ENCODE peak calls at places on chromosome 7, in five cellular contexts. E is activated CD4-positive, alpha-beta T cell treated with anti-CD3 and anti-CD28 coated beads for 48 hours; Q is endothelial cell; J is heart left ventricle; C is Calu3. X is an unnamed sample.

GRCh38 chr7:15096853-15097252 is 194.3 kb upstream of the DGKB start:
- DNase-seq in E (no peak), Q (no peak), J (no peak), C (no peak), X (no peak)

GRCh38 chr7:54541941-54542618 is at the start of gene VSTM2A:
- DNase-seq in E (no peak), Q (peak; percentile 77), J (no peak), C (no peak), X (peak; percentile 66)

GRCh38 chr7:28738384-28738783 is 219.7 kb downstream of the TRIL start:
- DNase-seq in E (no peak), Q (no peak), J (no peak), C (no peak), X (no peak)

GRCh38 chr7:101594790-101595189 is 34.3 kb downstream of the MYL10 start:
- DNase-seq in E (no peak), Q (no peak), J (no peak), C (no peak), X (no peak)

GRCh38 chr7:66626236-66626957 is 2.3 kb upstream of the KCTD7 start:
- DNase-seq in E (no peak), Q (no peak), J (no peak), C (no peak), X (no peak)

GRCh38 chr7:23093546-23093945 is 12.0 kb upstream of the KLHL7 start:
- DNase-seq in E (no peak), Q (no peak), J (no peak), C (no peak), X (no peak)

GRCh38 chr7:31744294-31744874 is 57.4 kb downstream of the PPP1R17 start:
- DNase-seq in E (peak; percentile 59), Q (peak; percentile 72), J (peak; percentile 65), C (peak; percentile 82), X (no peak)

GRCh38 chr7:100818366-100818765 is 9.0 kb downstream of the EPHB4 start:
- DNase-seq in E (no peak), Q (no peak), J (no peak), C (no peak), X (no peak)

GRCh38 chr7:90594791-90595317 is 1.3 kb upstream of the CDK14 start:
- DNase-seq in E (no peak), Q (peak; percentile 32), J (peak; percentile 65), C (peak; percentile 33), X (no peak)

GRCh38 chr7:88072715-88073055 is 138.6 kb downstream of the ADAM22 start:
- DNase-seq in E (no peak), Q (no peak), J (no peak), C (no peak), X (no peak)

GRCh38 chr7:18535811-18536413 is 40.4 kb downstream of the HDAC9 start:
- DNase-seq in E (no peak), Q (no peak), J (no peak), C (peak; percentile 25), X (no peak)

GRCh38 chr7:131620673-131621609 is 64.5 kb upstream of the PODXL start:
- DNase-seq in E (no peak), Q (no peak), J (no peak), C (no peak), X (no peak)

GRCh38 chr7:24216576-24217116 is 67.3 kb upstream of the NPY start:
- DNase-seq in E (no peak), Q (no peak), J (no peak), C (no peak), X (no peak)

GRCh38 chr7:40470111-40470736 is 335.4 kb downstream of the SUGCT start:
- DNase-seq in E (no peak), Q (no peak), J (no peak), C (no peak), X (no peak)

GRCh38 chr7:151381333-151382078 is 28.3 kb downstream of the WDR86 start:
- DNase-seq in E (peak; percentile 20), Q (no peak), J (peak; percentile 69), C (no peak), X (peak; percentile 81)

GRCh38 chr7:139745330-139746143 is 32.3 kb downstream of the HIPK2 start:
- DNase-seq in E (no peak), Q (no peak), J (no peak), C (no peak), X (no peak)

GRCh38 chr7:99459087-99459486 is 6.9 kb downstream of the ATP5MF start:
- DNase-seq in E (peak; percentile 65), Q (peak; percentile 22), J (no peak), C (no peak), X (no peak)

X was measured in spleen.